ENCODE peak calls at places on chromosomes 6 and 20, in six cellular contexts. K, E, F, T, L and D are unnamed samples.

GRCh38 chr6:4017847-4018193 is 61.1 kb downstream of the FAM217A start:
- DNase-seq in K (peak; percentile 28), E (no peak), F (no peak), T (no peak), L (no peak), D (no peak)

GRCh38 chr20:19937651-19938420 is 79.3 kb upstream of the NAA20 start:
- DNase-seq in K (no peak), E (no peak), F (no peak), T (no peak), L (no peak), D (no peak)

GRCh38 chr20:60212695-60213094 is 254.5 kb downstream of the CDH26 start:
- DNase-seq in K (no peak), E (no peak), F (no peak), T (no peak), L (no peak), D (no peak)

GRCh38 chr20:33437141-33437911 is 6.2 kb downstream of the SNTA1 start:
- DNase-seq in K (no peak), E (peak; percentile 89), F (peak; percentile 79), T (no peak), L (peak; percentile 51), D (peak; percentile 57)

GRCh38 chr6:134669531-134669930 is 280.4 kb downstream of the ALDH8A1 start:
- DNase-seq in K (no peak), E (no peak), F (no peak), T (no peak), L (no peak), D (no peak)

GRCh38 chr20:48187891-48188290 is 402.6 kb upstream of the SULF2 start:
- DNase-seq in K (no peak), E (no peak), F (no peak), T (no peak), L (no peak), D (no peak)

GRCh38 chr6:32127717-32128592 is at the start of gene ATF6B:
- DNase-seq in K (peak; percentile 98), E (peak; percentile 100), F (peak; percentile 99), T (peak; percentile 99), L (peak; percentile 99), D (peak; percentile 98)

GRCh38 chr6:157982297-157982579 is 575 bp downstream of the SYNJ2 start:
- DNase-seq in K (no peak), E (peak; percentile 89), F (no peak), T (no peak), L (peak; percentile 43), D (no peak)

GRCh38 chr6:2713473-2714358 is 37.0 kb downstream of the MYLK4 start:
- DNase-seq in K (no peak), E (no peak), F (no peak), T (no peak), L (no peak), D (no peak)

GRCh38 chr6:26124550-26125014 is 37.4 kb downstream of the HFE start:
- DNase-seq in K (peak; percentile 35), E (no peak), F (no peak), T (no peak), L (no peak), D (peak; percentile 28)

GRCh38 chr6:157260735-157261134 is 62.6 kb downstream of the TMEM242 start:
- DNase-seq in K (no peak), E (no peak), F (no peak), T (peak; percentile 36), L (no peak), D (no peak)

GRCh38 chr20:361562-361961 is 14.7 kb downstream of the NRSN2 start:
- DNase-seq in K (no peak), E (no peak), F (no peak), T (no peak), L (no peak), D (no peak)

GRCh38 chr6:149452062-149452939 is 32.5 kb downstream of the ZC3H12D start:
- DNase-seq in K (no peak), E (no peak), F (no peak), T (no peak), L (no peak), D (no peak)

GRCh38 chr6:31663961-31664789 is 622 bp downstream of the GPANK1 start:
- DNase-seq in K (no peak), E (peak; percentile 90), F (no peak), T (peak; percentile 81), L (peak; percentile 63), D (peak; percentile 63)

GRCh38 chr6:7587631-7588100 is 2.3 kb upstream of the SNRNP48 start:
- DNase-seq in K (no peak), E (no peak), F (no peak), T (no peak), L (no peak), D (no peak)

GRCh38 chr6:143688681-143689080 is 10.9 kb downstream of the PHACTR2 start:
- DNase-seq in K (no peak), E (no peak), F (no peak), T (no peak), L (no peak), D (no peak)

GRCh38 chr6:53701333-53702073 is 35.9 kb upstream of the KLHL31 start:
- DNase-seq in K (no peak), E (no peak), F (no peak), T (no peak), L (no peak), D (no peak)

GRCh38 chr6:33297956-33298772 is 578 bp downstream of the RGL2 start:
- DNase-seq in K (peak; percentile 80), E (peak; percentile 94), F (peak; percentile 78), T (peak; percentile 92), L (peak; percentile 90), D (peak; percentile 67)
- TF ChIP-seq POLR2A in K (peak; percentile 61), E (no peak), F (no peak), T (peak; percentile 63), L (peak; percentile 82), D (no peak)

DNA sequence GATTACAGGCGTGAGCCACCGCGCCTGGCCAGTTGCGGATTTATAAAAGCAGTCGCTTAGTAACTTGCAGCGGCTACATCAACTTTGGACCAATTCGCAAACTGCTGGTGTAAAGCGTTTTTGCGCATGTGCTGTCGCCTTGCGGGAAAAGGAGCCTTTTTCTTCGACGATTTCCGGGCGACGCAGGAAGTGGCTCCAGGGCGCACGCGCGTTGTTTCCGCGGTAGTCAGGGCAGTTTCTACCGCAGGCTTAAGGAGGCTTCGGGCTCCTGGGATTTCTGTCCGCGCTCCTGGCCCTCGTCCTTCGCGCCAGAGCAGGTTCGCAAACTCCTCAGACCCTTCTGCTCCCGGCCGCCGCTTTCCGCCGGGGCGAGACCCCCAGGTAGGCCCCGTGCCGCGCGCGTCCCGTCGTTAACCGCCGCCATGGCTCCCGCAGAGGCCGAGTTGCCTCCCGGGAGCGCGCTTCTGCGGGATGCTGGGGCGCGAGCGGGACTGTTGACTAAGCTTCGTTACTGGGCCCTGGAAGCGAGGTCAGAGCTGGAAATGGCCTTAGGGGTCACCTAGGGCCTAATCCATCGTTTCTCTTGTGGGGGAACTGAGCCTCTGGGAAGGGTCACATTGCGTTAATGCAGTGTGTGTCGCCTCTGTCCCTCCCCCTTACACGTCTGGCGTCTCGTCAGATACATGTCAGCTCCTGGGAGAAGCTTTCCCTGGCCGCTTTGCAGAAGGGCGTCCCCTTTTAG is at the start of gene RAE1:
- DNase-seq in K (peak; percentile 89), E (peak; percentile 97), F (peak; percentile 92), T (peak; percentile 95), L (peak; percentile 90), D (peak; percentile 74)
- TF ChIP-seq POLR2A in K (peak; percentile 49), E (no peak), F (no peak), T (peak; percentile 56), L (peak; percentile 52), D (peak; percentile 55)

GRCh38 chr20:50730765-50731054 is 670 bp upstream of the PARD6B start:
- DNase-seq in K (no peak), E (no peak), F (no peak), T (no peak), L (no peak), D (no peak)

GRCh38 chr20:50729925-50730764 is 1.2 kb upstream of the PARD6B start:
- DNase-seq in K (no peak), E (peak; percentile 83), F (no peak), T (no peak), L (peak; percentile 23), D (no peak)

GRCh38 chr20:50728981-50729874 is 2.2 kb upstream of the PARD6B start:
- DNase-seq in K (peak; percentile 77), E (peak; percentile 68), F (no peak), T (no peak), L (peak; percentile 9), D (no peak)

GRCh38 chr20:50731930-50732690 is 730 bp downstream of the PARD6B start:
- DNase-seq in K (no peak), E (no peak), F (no peak), T (no peak), L (no peak), D (no peak)

DNA sequence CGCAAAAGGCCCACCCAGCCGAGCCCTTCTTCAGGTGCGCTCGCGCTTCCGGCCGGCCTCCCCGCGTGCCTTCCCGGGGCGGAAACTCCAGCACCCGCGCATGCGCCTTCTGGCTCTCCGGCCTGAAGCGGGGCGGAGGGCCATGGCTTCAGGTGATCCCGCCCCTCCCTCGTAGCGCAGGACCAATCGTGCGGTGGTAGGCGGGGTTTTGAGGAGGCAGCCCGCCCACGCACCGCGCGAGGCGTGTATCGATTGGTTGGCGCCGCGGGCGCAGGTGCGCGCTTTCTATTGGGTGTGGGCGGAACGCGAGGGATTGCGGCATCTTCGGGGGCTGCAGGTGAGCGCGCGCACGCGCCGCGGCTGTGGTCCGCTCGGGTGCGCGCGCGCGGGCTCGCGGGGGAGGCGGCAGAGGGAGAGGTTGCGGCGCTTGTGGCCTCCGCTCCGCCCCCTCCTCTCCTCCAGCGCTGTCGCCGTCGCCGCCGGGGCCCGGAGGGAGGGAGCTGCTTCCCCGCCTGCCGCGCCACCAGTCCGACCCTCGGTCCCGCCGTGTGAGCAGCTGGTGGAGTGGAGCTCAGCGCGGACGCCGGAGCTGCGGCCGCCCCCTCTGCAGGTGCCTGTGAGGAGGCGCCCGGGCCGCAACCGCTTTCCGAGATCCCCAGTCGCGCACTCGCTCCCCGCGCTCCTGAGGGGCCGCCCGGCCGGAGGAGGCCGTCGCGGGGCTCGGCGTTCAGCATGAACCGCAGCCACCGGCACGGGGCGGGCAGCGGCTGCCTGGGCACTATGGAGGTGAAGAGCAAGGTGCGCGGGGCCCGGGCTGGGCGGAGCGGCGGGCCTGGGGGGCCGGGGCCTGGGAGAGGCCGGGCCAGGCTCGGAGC is at the start of gene PARD6B:
- DNase-seq in K (peak; percentile 99), E (peak; percentile 99), F (peak; percentile 95), T (peak; percentile 97), L (peak; percentile 97), D (peak; percentile 92)
- TF ChIP-seq POLR2A in K (peak; percentile 35), E (no peak), F (no peak), T (peak; percentile 28), L (peak; percentile 21), D (peak; percentile 71)

GRCh38 chr6:128885381-128885780 is 2.4 kb downstream of the LAMA2 start:
- DNase-seq in K (no peak), E (no peak), F (no peak), T (no peak), L (no peak), D (no peak)

GRCh38 chr6:128882560-128882959 is 378 bp upstream of the LAMA2 start:
- DNase-seq in K (no peak), E (no peak), F (no peak), T (no peak), L (peak; percentile 31), D (no peak)

GRCh38 chr6:128888444-128889175 is 5.7 kb downstream of the LAMA2 start:
- DNase-seq in K (no peak), E (no peak), F (no peak), T (no peak), L (no peak), D (no peak)

DNA sequence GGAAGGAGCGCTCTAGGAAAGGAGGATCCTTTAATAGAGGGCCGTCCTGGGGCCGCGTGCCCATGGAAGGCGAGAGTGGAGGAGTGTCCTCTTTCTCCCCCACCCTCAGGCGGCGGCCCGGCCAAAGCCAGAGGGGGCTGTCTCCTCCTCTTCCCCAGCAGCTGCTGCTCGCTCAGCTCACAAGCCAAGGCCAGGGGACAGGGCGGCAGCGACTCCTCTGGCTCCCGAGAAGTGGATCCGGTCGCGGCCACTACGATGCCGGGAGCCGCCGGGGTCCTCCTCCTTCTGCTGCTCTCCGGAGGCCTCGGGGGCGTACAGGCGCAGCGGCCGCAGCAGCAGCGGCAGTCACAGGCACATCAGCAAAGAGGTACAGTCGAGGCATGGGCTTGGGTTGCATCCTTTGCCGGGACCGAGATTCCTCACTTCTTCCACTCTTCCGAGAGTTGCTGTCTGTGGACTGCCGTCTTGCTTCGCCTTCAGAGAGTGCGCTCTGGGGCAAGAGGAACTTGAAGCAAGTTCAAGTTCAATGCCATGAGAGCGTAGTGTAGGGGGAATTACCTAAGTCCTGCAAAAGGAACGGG is at the start of gene LAMA2:
- DNase-seq in K (no peak), E (peak; percentile 94), F (peak; percentile 89), T (peak; percentile 86), L (peak; percentile 89), D (peak; percentile 76)
- TF ChIP-seq POLR2A in K (no peak), E (no peak), F (peak; percentile 45), T (peak; percentile 37), L (peak; percentile 87), D (peak; percentile 87)